ENCODE peak calls at places on chromosomes 11 and 22, in nine cellular contexts. One of them, this sample, is unnamed.
A peak's percentile ranks its signal among the peaks of the same experiment; 100 is the strongest.

GRCh38 chr11:69437876-69438205 is 43.6 kb upstream of the LINC01488 start:
- DNase-seq in PC-3: no peak
- DNase-seq in fibroblast of mammary gland: no peak
- DNase-seq in mesendoderm: no peak
- DNase-seq in mucosa of descending colon: no peak
- DNase-seq in GM12865: no peak
- DNase-seq in dorsolateral prefrontal cortex: no peak
- DNase-seq in esophagus muscularis mucosa: no peak
- DNase-seq in iPS DF 6.9: no peak
- DNase-seq in this sample: no peak

GRCh38 chr11:88293931-88294330 is 43.6 kb downstream of the CTSC start:
- DNase-seq in PC-3: no peak
- DNase-seq in fibroblast of mammary gland: peak; percentile 65
- DNase-seq in mesendoderm: no peak
- DNase-seq in mucosa of descending colon: no peak
- DNase-seq in GM12865: peak; percentile 29
- DNase-seq in dorsolateral prefrontal cortex: no peak
- DNase-seq in esophagus muscularis mucosa: no peak
- DNase-seq in iPS DF 6.9: no peak
- DNase-seq in this sample: peak; percentile 27

GRCh38 chr11:96215094-96215782 is 127.8 kb downstream of the MAML2 start:
- DNase-seq in PC-3: peak; percentile 44
- DNase-seq in fibroblast of mammary gland: peak; percentile 80
- DNase-seq in mesendoderm: no peak
- DNase-seq in mucosa of descending colon: peak; percentile 37
- DNase-seq in GM12865: peak; percentile 83
- DNase-seq in dorsolateral prefrontal cortex: no peak
- DNase-seq in esophagus muscularis mucosa: no peak
- DNase-seq in iPS DF 6.9: no peak
- DNase-seq in this sample: peak; percentile 78

GRCh38 chr11:26045082-26045481 is 286.8 kb upstream of the ANO3 start:
- DNase-seq in PC-3: peak; percentile 1
- DNase-seq in fibroblast of mammary gland: peak; percentile 12
- DNase-seq in mesendoderm: no peak
- DNase-seq in mucosa of descending colon: no peak
- DNase-seq in GM12865: no peak
- DNase-seq in dorsolateral prefrontal cortex: no peak
- DNase-seq in esophagus muscularis mucosa: no peak
- DNase-seq in iPS DF 6.9: no peak
- DNase-seq in this sample: no peak

GRCh38 chr11:117822031-117822521 is 2.5 kb downstream of the FXYD2 start:
- DNase-seq in PC-3: peak; percentile 36
- DNase-seq in fibroblast of mammary gland: no peak
- DNase-seq in mesendoderm: peak; percentile 49
- DNase-seq in mucosa of descending colon: peak; percentile 63
- DNase-seq in GM12865: peak; percentile 31
- DNase-seq in dorsolateral prefrontal cortex: peak; percentile 63
- DNase-seq in esophagus muscularis mucosa: no peak
- DNase-seq in iPS DF 6.9: no peak
- DNase-seq in this sample: peak; percentile 46

GRCh38 chr11:60344146-60344545 is 17.1 kb downstream of the MS4A6E start:
- DNase-seq in PC-3: no peak
- DNase-seq in fibroblast of mammary gland: no peak
- DNase-seq in mesendoderm: no peak
- DNase-seq in mucosa of descending colon: no peak
- DNase-seq in GM12865: no peak
- DNase-seq in dorsolateral prefrontal cortex: no peak
- DNase-seq in esophagus muscularis mucosa: no peak
- DNase-seq in iPS DF 6.9: no peak
- DNase-seq in this sample: no peak

GRCh38 chr11:72422414-72422813 is 11.9 kb downstream of the CLPB start:
- DNase-seq in PC-3: no peak
- DNase-seq in fibroblast of mammary gland: no peak
- DNase-seq in mesendoderm: no peak
- DNase-seq in mucosa of descending colon: no peak
- DNase-seq in GM12865: no peak
- DNase-seq in dorsolateral prefrontal cortex: no peak
- DNase-seq in esophagus muscularis mucosa: no peak
- DNase-seq in iPS DF 6.9: no peak
- DNase-seq in this sample: no peak

GRCh38 chr22:28442951-28443876 is 236.4 kb downstream of the TTC28 start:
- DNase-seq in PC-3: no peak
- DNase-seq in fibroblast of mammary gland: peak; percentile 75
- DNase-seq in mesendoderm: peak; percentile 91
- DNase-seq in mucosa of descending colon: peak; percentile 83
- DNase-seq in GM12865: no peak
- DNase-seq in dorsolateral prefrontal cortex: peak; percentile 81
- DNase-seq in esophagus muscularis mucosa: no peak
- DNase-seq in iPS DF 6.9: peak; percentile 47
- DNase-seq in this sample: peak; percentile 84

GRCh38 chr11:74678591-74679512 is 52.4 kb downstream of the CHRDL2 start:
- DNase-seq in PC-3: no peak
- DNase-seq in fibroblast of mammary gland: peak; percentile 84
- DNase-seq in mesendoderm: no peak
- DNase-seq in mucosa of descending colon: no peak
- DNase-seq in GM12865: no peak
- DNase-seq in dorsolateral prefrontal cortex: no peak
- DNase-seq in esophagus muscularis mucosa: no peak
- DNase-seq in iPS DF 6.9: no peak
- DNase-seq in this sample: no peak

GRCh38 chr11:44505591-44506054 is 59.8 kb upstream of the CD82 start:
- DNase-seq in PC-3: peak; percentile 34
- DNase-seq in fibroblast of mammary gland: peak; percentile 87
- DNase-seq in mesendoderm: peak; percentile 54
- DNase-seq in mucosa of descending colon: no peak
- DNase-seq in GM12865: no peak
- DNase-seq in dorsolateral prefrontal cortex: no peak
- DNase-seq in esophagus muscularis mucosa: no peak
- DNase-seq in iPS DF 6.9: no peak
- DNase-seq in this sample: peak; percentile 64

GRCh38 chr11:113034591-113034990 is 73.4 kb downstream of the NCAM1 start:
- DNase-seq in PC-3: no peak
- DNase-seq in fibroblast of mammary gland: no peak
- DNase-seq in mesendoderm: no peak
- DNase-seq in mucosa of descending colon: no peak
- DNase-seq in GM12865: no peak
- DNase-seq in dorsolateral prefrontal cortex: no peak
- DNase-seq in esophagus muscularis mucosa: no peak
- DNase-seq in iPS DF 6.9: no peak
- DNase-seq in this sample: no peak
- H3K4me3 ChIP-seq in PC-3: no peak overlapping the region
- H3K4me3 ChIP-seq in fibroblast of mammary gland: no peak overlapping the region
- H3K4me3 ChIP-seq in mesendoderm: no peak overlapping the region
- H3K4me3 ChIP-seq in mucosa of descending colon: no peak overlapping the region
- H3K4me3 ChIP-seq in GM12865: no peak overlapping the region
- H3K4me3 ChIP-seq in dorsolateral prefrontal cortex: no peak overlapping the region
- H3K4me3 ChIP-seq in esophagus muscularis mucosa: no peak overlapping the region
- H3K4me3 ChIP-seq in iPS DF 6.9: no peak overlapping the region
- H3K4me3 ChIP-seq in this sample: no peak overlapping the region

GRCh38 chr11:114368918-114369680 is 31.2 kb downstream of the C11orf71 start:
- DNase-seq in PC-3: peak; percentile 80
- DNase-seq in fibroblast of mammary gland: no peak
- DNase-seq in mesendoderm: no peak
- DNase-seq in mucosa of descending colon: no peak
- DNase-seq in GM12865: no peak
- DNase-seq in dorsolateral prefrontal cortex: no peak
- DNase-seq in esophagus muscularis mucosa: no peak
- DNase-seq in iPS DF 6.9: no peak
- DNase-seq in this sample: no peak

GRCh38 chr11:114366331-114367243 is 33.7 kb downstream of the C11orf71 start:
- DNase-seq in PC-3: peak; percentile 87
- DNase-seq in fibroblast of mammary gland: peak; percentile 59
- DNase-seq in mesendoderm: peak; percentile 62
- DNase-seq in mucosa of descending colon: no peak
- DNase-seq in GM12865: no peak
- DNase-seq in dorsolateral prefrontal cortex: no peak
- DNase-seq in esophagus muscularis mucosa: no peak
- DNase-seq in iPS DF 6.9: no peak
- DNase-seq in this sample: peak; percentile 83

GRCh38 chr11:114362958-114363357 is 37.4 kb downstream of the C11orf71 start:
- DNase-seq in PC-3: no peak
- DNase-seq in fibroblast of mammary gland: no peak
- DNase-seq in mesendoderm: no peak
- DNase-seq in mucosa of descending colon: no peak
- DNase-seq in GM12865: no peak
- DNase-seq in dorsolateral prefrontal cortex: no peak
- DNase-seq in esophagus muscularis mucosa: no peak
- DNase-seq in iPS DF 6.9: no peak
- DNase-seq in this sample: no peak

DNA sequence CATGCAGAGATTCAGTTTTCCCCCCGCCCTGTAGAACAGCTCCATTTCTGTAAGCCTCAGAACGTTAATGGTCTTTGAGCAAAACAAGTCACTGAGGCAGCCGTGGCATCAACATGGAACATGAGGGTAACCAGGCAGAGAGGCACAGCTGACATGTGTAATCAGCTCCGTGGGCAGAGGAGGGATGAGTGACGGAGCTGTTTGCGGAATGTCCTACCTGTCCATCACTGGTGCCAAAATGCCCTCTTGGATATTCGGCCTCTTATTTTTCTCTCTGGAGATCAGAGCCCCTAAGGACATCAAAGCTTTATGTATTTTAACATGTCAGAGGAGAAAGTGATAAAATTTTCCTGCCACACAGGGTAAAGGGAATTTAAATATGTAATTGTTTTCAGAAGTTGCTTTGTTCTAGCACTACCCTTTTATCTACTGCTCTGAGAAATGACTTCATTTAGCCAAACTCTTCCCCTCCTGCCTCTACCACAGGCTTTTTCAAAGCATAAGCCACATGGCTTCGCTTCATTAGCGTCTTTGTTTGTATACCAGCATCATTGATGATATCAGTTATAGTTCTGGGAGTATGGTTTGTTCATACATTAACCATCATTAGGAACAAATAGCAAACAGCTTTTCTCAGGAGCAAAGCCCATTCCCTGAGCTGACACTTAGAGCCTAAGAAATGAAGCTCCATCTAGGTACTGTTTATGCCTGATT is 32.9 kb downstream of the C11orf71 start:
- DNase-seq in PC-3: peak; percentile 34
- DNase-seq in fibroblast of mammary gland: no peak
- DNase-seq in mesendoderm: no peak
- DNase-seq in mucosa of descending colon: no peak
- DNase-seq in GM12865: no peak
- DNase-seq in dorsolateral prefrontal cortex: no peak
- DNase-seq in esophagus muscularis mucosa: no peak
- DNase-seq in iPS DF 6.9: no peak
- DNase-seq in this sample: no peak
- H3K4me3 ChIP-seq in PC-3: peak overlapping the region; percentile 24
- H3K4me3 ChIP-seq in fibroblast of mammary gland: no peak overlapping the region
- H3K4me3 ChIP-seq in mesendoderm: no peak overlapping the region
- H3K4me3 ChIP-seq in mucosa of descending colon: no peak overlapping the region
- H3K4me3 ChIP-seq in GM12865: no peak overlapping the region
- H3K4me3 ChIP-seq in dorsolateral prefrontal cortex: no peak overlapping the region
- H3K4me3 ChIP-seq in esophagus muscularis mucosa: no peak overlapping the region
- H3K4me3 ChIP-seq in iPS DF 6.9: no peak overlapping the region
- H3K4me3 ChIP-seq in this sample: no peak overlapping the region

GRCh38 chr22:41240377-41241132 is at the start of gene CHADL:
- DNase-seq in PC-3: no peak
- DNase-seq in fibroblast of mammary gland: no peak
- DNase-seq in mesendoderm: no peak
- DNase-seq in mucosa of descending colon: no peak
- DNase-seq in GM12865: no peak
- DNase-seq in dorsolateral prefrontal cortex: peak; percentile 95
- DNase-seq in esophagus muscularis mucosa: no peak
- DNase-seq in iPS DF 6.9: no peak
- DNase-seq in this sample: no peak

GRCh38 chr22:41238570-41239442 is 1.9 kb downstream of the CHADL start:
- DNase-seq in PC-3: no peak
- DNase-seq in fibroblast of mammary gland: no peak
- DNase-seq in mesendoderm: no peak
- DNase-seq in mucosa of descending colon: no peak
- DNase-seq in GM12865: no peak
- DNase-seq in dorsolateral prefrontal cortex: no peak
- DNase-seq in esophagus muscularis mucosa: no peak
- DNase-seq in iPS DF 6.9: no peak
- DNase-seq in this sample: no peak

GRCh38 chr22:41239443-41240128 is 1.1 kb downstream of the CHADL start:
- DNase-seq in PC-3: no peak
- DNase-seq in fibroblast of mammary gland: no peak
- DNase-seq in mesendoderm: no peak
- DNase-seq in mucosa of descending colon: no peak
- DNase-seq in GM12865: no peak
- DNase-seq in dorsolateral prefrontal cortex: no peak
- DNase-seq in esophagus muscularis mucosa: no peak
- DNase-seq in iPS DF 6.9: no peak
- DNase-seq in this sample: no peak

GRCh38 chr22:41237036-41237706 is 3.6 kb downstream of the CHADL start:
- DNase-seq in PC-3: no peak
- DNase-seq in fibroblast of mammary gland: no peak
- DNase-seq in mesendoderm: no peak
- DNase-seq in mucosa of descending colon: no peak
- DNase-seq in GM12865: no peak
- DNase-seq in dorsolateral prefrontal cortex: no peak
- DNase-seq in esophagus muscularis mucosa: no peak
- DNase-seq in iPS DF 6.9: no peak
- DNase-seq in this sample: no peak

GRCh38 chr22:41237707-41238569 is 2.8 kb downstream of the CHADL start:
- DNase-seq in PC-3: peak; percentile 71
- DNase-seq in fibroblast of mammary gland: peak; percentile 26
- DNase-seq in mesendoderm: peak; percentile 86
- DNase-seq in mucosa of descending colon: peak; percentile 83
- DNase-seq in GM12865: peak; percentile 90
- DNase-seq in dorsolateral prefrontal cortex: no peak
- DNase-seq in esophagus muscularis mucosa: no peak
- DNase-seq in iPS DF 6.9: no peak
- DNase-seq in this sample: peak; percentile 29
- H3K4me3 ChIP-seq in PC-3: peak overlapping the region; percentile 57
- H3K4me3 ChIP-seq in fibroblast of mammary gland: no peak overlapping the region
- H3K4me3 ChIP-seq in mesendoderm: no peak overlapping the region
- H3K4me3 ChIP-seq in mucosa of descending colon: no peak overlapping the region
- H3K4me3 ChIP-seq in GM12865: peak overlapping the region; percentile 37
- H3K4me3 ChIP-seq in dorsolateral prefrontal cortex: peak overlapping the region; percentile 51
- H3K4me3 ChIP-seq in esophagus muscularis mucosa: peak overlapping the region; percentile 61
- H3K4me3 ChIP-seq in iPS DF 6.9: peak overlapping the region; percentile 20
- H3K4me3 ChIP-seq in this sample: peak overlapping the region; percentile 39

DNA sequence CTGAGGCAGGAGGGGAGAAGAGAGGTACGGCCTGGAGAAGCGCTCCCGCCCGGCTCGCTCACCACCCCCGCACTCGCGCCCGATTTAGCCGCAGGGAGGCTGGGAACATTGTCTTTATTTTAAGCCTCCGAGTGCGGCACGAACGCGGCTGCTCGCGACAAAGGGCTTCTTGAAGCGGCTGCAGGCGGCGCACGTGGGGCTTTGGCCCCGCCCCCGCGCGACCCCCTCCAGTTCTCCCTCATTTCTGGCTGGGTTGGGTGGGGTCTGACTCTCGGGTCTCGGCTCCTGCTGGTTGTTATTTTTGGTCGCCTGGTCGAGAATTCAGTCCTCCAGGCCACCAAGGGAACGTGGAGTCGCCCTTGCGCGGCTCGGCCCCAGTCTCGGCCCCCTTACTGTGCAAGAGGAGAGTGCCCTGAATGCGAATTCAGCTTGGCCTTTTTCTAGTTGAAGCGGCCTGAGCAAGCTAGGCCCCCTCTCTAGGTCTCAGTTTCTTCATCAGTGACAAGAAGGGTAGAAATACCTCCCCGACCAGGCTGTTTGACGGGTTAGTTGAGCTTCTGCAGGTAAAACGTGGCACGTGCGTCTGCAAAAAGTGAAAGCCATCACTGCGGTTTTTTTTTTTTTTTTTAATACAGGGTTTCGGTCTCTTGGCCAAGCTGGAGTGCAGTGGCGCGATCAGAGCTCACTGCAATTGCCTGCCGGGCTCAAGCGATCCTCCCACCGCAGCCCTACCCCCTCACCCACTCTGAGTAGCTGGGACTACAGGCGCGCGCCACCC is 2.7 kb upstream of the CHRM1 start:
- DNase-seq in PC-3: no peak
- DNase-seq in fibroblast of mammary gland: no peak
- DNase-seq in mesendoderm: peak; percentile 36
- DNase-seq in mucosa of descending colon: no peak
- DNase-seq in GM12865: peak; percentile 71
- DNase-seq in dorsolateral prefrontal cortex: peak; percentile 83
- DNase-seq in esophagus muscularis mucosa: no peak
- DNase-seq in iPS DF 6.9: no peak
- DNase-seq in this sample: no peak
- H3K4me3 ChIP-seq in PC-3: no peak overlapping the region
- H3K4me3 ChIP-seq in fibroblast of mammary gland: no peak overlapping the region
- H3K4me3 ChIP-seq in mesendoderm: no peak overlapping the region
- H3K4me3 ChIP-seq in mucosa of descending colon: no peak overlapping the region
- H3K4me3 ChIP-seq in GM12865: no peak overlapping the region
- H3K4me3 ChIP-seq in dorsolateral prefrontal cortex: peak overlapping the region; percentile 6
- H3K4me3 ChIP-seq in esophagus muscularis mucosa: peak overlapping the region; percentile 27
- H3K4me3 ChIP-seq in iPS DF 6.9: peak overlapping the region; percentile 15
- H3K4me3 ChIP-seq in this sample: peak overlapping the region; percentile 5

This sample was measured in choroid plexus epithelial cell.